ENCODE peak calls at places on chromosomes 6 and 20, in nine cellular contexts. U is AG04450, Z is lung, F is heart right ventricle, H is endothelial cell of umbilical vein, N is heart left ventricle, C is WERI-Rb-1, J is A549, R is HepG2. S is an unnamed sample.

GRCh38 chr6:137051790-137052472 is 7.2 kb upstream of the IL20RA start:
- DNase-seq in U (no peak), Z (no peak), F (no peak), H (no peak), N (peak), C (peak), J (no peak), R (peak), S (no peak)

GRCh38 chr6:44722736-44723135 is 335.2 kb downstream of the CDC5L start:
- DNase-seq in U (no peak), Z (no peak), F (no peak), H (no peak), N (no peak), C (no peak), J (no peak), R (no peak), S (no peak)

GRCh38 chr6:43714311-43715055 is 26.9 kb upstream of the MRPS18A start:
- DNase-seq in U (peak), Z (no peak), F (no peak), H (no peak), N (peak), C (no peak), J (no peak), R (peak), S (no peak)

GRCh38 chr6:127475135-127475822 is 16.1 kb upstream of the KIAA0408 start:
- DNase-seq in U (no peak), Z (no peak), F (no peak), H (no peak), N (no peak), C (no peak), J (no peak), R (no peak), S (no peak)

GRCh38 chr20:652611-653109 is 340 bp downstream of the SRXN1 start:
- DNase-seq in U (peak), Z (no peak), F (peak), H (peak), N (peak), C (peak), J (peak), R (no peak), S (no peak)

GRCh38 chr6:4935981-4936680 is 67.7 kb downstream of the RPP40 start:
- DNase-seq in U (no peak), Z (no peak), F (no peak), H (no peak), N (no peak), C (no peak), J (no peak), R (no peak), S (no peak)

GRCh38 chr6:160261991-160262718 is 3.5 kb upstream of the SLC22A2 start:
- DNase-seq in U (no peak), Z (no peak), F (no peak), H (no peak), N (no peak), C (no peak), J (peak), R (peak), S (no peak)

GRCh38 chr20:38242848-38243449 is 17.6 kb downstream of the KIAA1755 start:
- DNase-seq in U (no peak), Z (no peak), F (no peak), H (no peak), N (no peak), C (peak), J (peak), R (peak), S (no peak)

GRCh38 chr6:142728367-142728766 is 216.6 kb downstream of the HIVEP2 start:
- DNase-seq in U (no peak), Z (no peak), F (no peak), H (no peak), N (no peak), C (no peak), J (no peak), R (no peak), S (no peak)

GRCh38 chr6:56538851-56539250 is 103.8 kb downstream of the DST start:
- DNase-seq in U (no peak), Z (no peak), F (no peak), H (no peak), N (no peak), C (no peak), J (no peak), R (no peak), S (no peak)

GRCh38 chr6:163226181-163226835 is 188.2 kb upstream of the QKI start:
- DNase-seq in U (no peak), Z (no peak), F (no peak), H (no peak), N (no peak), C (no peak), J (no peak), R (no peak), S (no peak)

GRCh38 chr6:43954311-43955131 is 172.7 kb downstream of the MRPL14 start:
- DNase-seq in U (no peak), Z (no peak), F (peak), H (no peak), N (peak), C (peak), J (no peak), R (no peak), S (no peak)

GRCh38 chr6:110495949-110496348 is 19.5 kb upstream of the SLC22A16 start:
- DNase-seq in U (no peak), Z (no peak), F (no peak), H (no peak), N (no peak), C (no peak), J (no peak), R (no peak), S (no peak)

GRCh38 chr6:52415917-52416628 is 4.1 kb upstream of the EFHC1 start:
- DNase-seq in U (no peak), Z (no peak), F (no peak), H (peak), N (no peak), C (no peak), J (no peak), R (no peak), S (no peak)

GRCh38 chr6:163199371-163199770 is 215.1 kb upstream of the QKI start:
- DNase-seq in U (no peak), Z (no peak), F (no peak), H (no peak), N (no peak), C (no peak), J (no peak), R (no peak), S (no peak)

GRCh38 chr6:168116446-168116974 is 37.5 kb upstream of the FRMD1 start:
- DNase-seq in U (no peak), Z (no peak), F (no peak), H (no peak), N (peak), C (no peak), J (no peak), R (no peak), S (no peak)

GRCh38 chr6:93916716-93917115 is 497.4 kb upstream of the EPHA7 start:
- DNase-seq in U (no peak), Z (no peak), F (no peak), H (no peak), N (no peak), C (no peak), J (no peak), R (no peak), S (no peak)

GRCh38 chr6:114997813-114998292 is 655.0 kb upstream of the HS3ST5 start:
- DNase-seq in U (no peak), Z (no peak), F (no peak), H (no peak), N (no peak), C (no peak), J (peak), R (peak), S (no peak)

GRCh38 chr6:7150381-7151064 is 42.8 kb downstream of the RREB1 start:
- DNase-seq in U (no peak), Z (no peak), F (no peak), H (no peak), N (no peak), C (peak), J (no peak), R (no peak), S (no peak)

GRCh38 chr6:154731296-154732218 is 1.7 kb upstream of the SCAF8 start:
- DNase-seq in U (no peak), Z (no peak), F (no peak), H (no peak), N (no peak), C (no peak), J (no peak), R (no peak), S (no peak)

GRCh38 chr6:138540468-138540867 is 41.2 kb upstream of the NHSL1 start:
- DNase-seq in U (peak), Z (no peak), F (peak), H (no peak), N (no peak), C (no peak), J (no peak), R (no peak), S (no peak)

GRCh38 chr6:105389543-105389942 is 13.3 kb downstream of the PREP start:
- DNase-seq in U (no peak), Z (no peak), F (no peak), H (no peak), N (no peak), C (no peak), J (no peak), R (no peak), S (no peak)

GRCh38 chr6:38012573-38012972 is 193.0 kb downstream of the ZFAND3 start:
- DNase-seq in U (peak), Z (no peak), F (no peak), H (peak), N (peak), C (peak), J (peak), R (peak), S (peak)

GRCh38 chr6:105499928-105500327 is 97.0 kb upstream of the PREP start:
- DNase-seq in U (no peak), Z (no peak), F (no peak), H (no peak), N (no peak), C (no peak), J (no peak), R (no peak), S (no peak)

GRCh38 chr6:167255918-167256553 is 35.1 kb upstream of the UNC93A start:
- DNase-seq in U (no peak), Z (no peak), F (no peak), H (no peak), N (no peak), C (no peak), J (no peak), R (no peak), S (no peak)

GRCh38 chr20:33072362-33072761 is 7.1 kb upstream of the BPIFB4 start:
- DNase-seq in U (no peak), Z (no peak), F (no peak), H (no peak), N (no peak), C (no peak), J (no peak), R (no peak), S (no peak)

GRCh38 chr6:97177905-97178304 is 105.1 kb downstream of the MMS22L start:
- DNase-seq in U (no peak), Z (no peak), F (no peak), H (no peak), N (no peak), C (no peak), J (no peak), R (peak), S (no peak)

GRCh38 chr20:43699941-43700565 is 26.7 kb downstream of the GTSF1L start:
- DNase-seq in U (no peak), Z (no peak), F (no peak), H (no peak), N (no peak), C (no peak), J (no peak), R (no peak), S (no peak)

GRCh38 chr20:54199721-54200176 is 8.1 kb upstream of the PFDN4 start:
- DNase-seq in U (peak), Z (peak), F (peak), H (peak), N (peak), C (peak), J (peak), R (peak), S (peak)

GRCh38 chr6:41695825-41696224 is 39.6 kb downstream of the TFEB start:
- DNase-seq in U (no peak), Z (no peak), F (no peak), H (no peak), N (no peak), C (no peak), J (no peak), R (no peak), S (no peak)
- TF ChIP-seq CTCF in U (no peak), Z (no peak), F (no peak), H (no peak), N (no peak), C (no peak), J (no peak), R (no peak), S (no peak)

GRCh38 chr20:52578559-52578958 is 387.0 kb upstream of the ZFP64 start:
- DNase-seq in U (no peak), Z (no peak), F (no peak), H (no peak), N (no peak), C (no peak), J (no peak), R (no peak), S (no peak)
- H3K27ac ChIP-seq in U (no peak), Z (no peak), F (no peak), H (no peak), N (no peak), C (no peak), J (no peak), R (no peak), S (no peak)

GRCh38 chr20:46057856-46058655 is 29.0 kb downstream of the SLC12A5 start:
- DNase-seq in U (no peak), Z (peak), F (peak), H (peak), N (peak), C (no peak), J (no peak), R (no peak), S (peak)
- TF ChIP-seq CTCF in U (peak), Z (no peak), F (no peak), H (peak), N (peak), C (no peak), J (no peak), R (no peak), S (peak)

DNA sequence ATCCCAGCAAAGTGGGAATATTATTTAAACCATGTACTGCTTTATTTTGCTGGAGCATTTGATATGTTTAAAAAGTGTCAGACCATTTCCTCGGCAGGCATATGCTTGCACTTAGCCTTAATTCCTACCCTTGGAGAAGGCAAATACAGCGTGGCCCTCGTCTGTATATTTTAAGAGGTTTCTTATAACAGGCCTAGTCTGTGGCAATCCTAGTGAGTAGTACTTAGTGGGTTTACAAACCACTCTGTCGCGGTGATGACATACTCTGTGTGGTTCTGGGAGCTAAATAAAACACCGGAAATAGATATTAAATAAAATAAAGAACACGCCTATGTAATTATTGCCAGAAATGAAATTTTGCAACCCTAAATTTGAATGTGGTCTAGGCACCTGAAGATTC is 95.8 kb downstream of the UST start:
- DNase-seq in U (no peak), Z (peak), F (no peak), H (no peak), N (no peak), C (no peak), J (no peak), R (no peak), S (no peak)
- H3K27ac ChIP-seq in U (no peak), Z (peak), F (no peak), H (no peak), N (no peak), C (no peak), J (no peak), R (no peak), S (no peak)

GRCh38 chr20:41604002-41604401 is 14.2 kb downstream of the CHD6 start:
- DNase-seq in U (no peak), Z (no peak), F (no peak), H (no peak), N (no peak), C (no peak), J (no peak), R (no peak), S (no peak)
- TF ChIP-seq CTCF in U (no peak), Z (no peak), F (no peak), H (no peak), N (no peak), C (peak), J (peak), R (peak), S (no peak)

DNA sequence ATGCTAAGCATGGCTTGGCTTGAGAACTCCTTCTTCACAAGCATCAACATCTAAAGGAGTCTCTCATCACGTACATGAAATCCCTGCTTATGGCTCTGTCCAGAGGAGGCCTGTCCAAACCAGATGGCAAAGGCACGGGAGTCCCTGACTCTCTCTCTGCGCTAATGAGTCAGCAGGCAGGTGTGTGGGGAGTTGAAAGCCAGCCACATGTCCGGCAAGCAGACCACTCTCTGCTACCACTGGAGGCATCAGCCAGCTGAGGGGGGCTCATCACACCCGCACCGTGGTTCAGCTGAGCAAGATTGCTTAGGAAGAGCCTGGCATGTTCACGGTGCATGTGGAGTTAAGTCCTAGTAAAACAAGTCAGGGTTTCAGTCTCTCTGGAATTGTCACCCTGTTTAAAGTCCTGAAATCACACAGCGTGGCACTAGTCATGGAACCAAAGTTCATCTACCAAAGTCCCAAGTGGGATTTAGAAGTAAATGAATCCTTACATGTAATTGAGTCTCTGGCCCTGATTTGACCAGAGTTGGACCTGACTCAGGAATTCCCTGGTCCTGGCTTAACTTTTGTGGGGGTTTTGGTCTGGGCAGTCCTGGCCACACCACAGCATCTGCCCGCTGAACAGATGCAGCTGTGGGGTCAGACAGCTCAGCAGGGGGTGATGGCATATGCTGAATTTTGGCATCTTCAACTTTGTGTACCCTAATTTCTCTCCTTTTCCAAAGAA is 155.2 kb upstream of the RIN2 start:
- DNase-seq in U (no peak), Z (no peak), F (no peak), H (no peak), N (no peak), C (no peak), J (no peak), R (no peak), S (no peak)
- H3K27ac ChIP-seq in U (no peak), Z (no peak), F (no peak), H (no peak), N (no peak), C (no peak), J (no peak), R (no peak), S (no peak)

GRCh38 chr20:23939063-23939462 is 49.5 kb downstream of the GGTLC1 start:
- DNase-seq in U (no peak), Z (no peak), F (no peak), H (no peak), N (no peak), C (no peak), J (no peak), R (no peak), S (no peak)

GRCh38 chr20:23932256-23932655 is 52.7 kb upstream of the CST5 start:
- DNase-seq in U (no peak), Z (no peak), F (no peak), H (no peak), N (no peak), C (no peak), J (no peak), R (no peak), S (no peak)

GRCh38 chr20:23938118-23938438 is 50.5 kb downstream of the GGTLC1 start:
- DNase-seq in U (no peak), Z (no peak), F (no peak), H (no peak), N (no peak), C (no peak), J (no peak), R (no peak), S (no peak)

GRCh38 chr20:23939641-23940040 is 48.9 kb downstream of the GGTLC1 start:
- DNase-seq in U (no peak), Z (no peak), F (no peak), H (no peak), N (no peak), C (no peak), J (no peak), R (no peak), S (no peak)

GRCh38 chr20:23937303-23938117 is 51.1 kb downstream of the GGTLC1 start:
- DNase-seq in U (no peak), Z (peak), F (peak), H (peak), N (peak), C (peak), J (peak), R (peak), S (peak)
- TF ChIP-seq CTCF in U (peak), Z (peak), F (peak), H (peak), N (peak), C (peak), J (peak), R (peak), S (peak)

GRCh38 chr6:10518461-10519216 is 2.5 kb upstream of the GCNT2 start:
- DNase-seq in U (no peak), Z (no peak), F (no peak), H (peak), N (no peak), C (no peak), J (peak), R (peak), S (no peak)
- H3K27ac ChIP-seq in U (no peak), Z (no peak), F (no peak), H (peak), N (no peak), C (no peak), J (peak), R (no peak), S (no peak)

GRCh38 chr6:128519931-128520435 is 416 bp downstream of the PTPRK start:
- DNase-seq in U (no peak), Z (peak), F (peak), H (no peak), N (peak), C (no peak), J (peak), R (no peak), S (no peak)

GRCh38 chr6:128521302-128521632 is 868 bp upstream of the PTPRK start:
- DNase-seq in U (no peak), Z (no peak), F (no peak), H (no peak), N (no peak), C (no peak), J (no peak), R (no peak), S (no peak)

GRCh38 chr6:128519132-128519930 is 1.1 kb downstream of the PTPRK start:
- DNase-seq in U (no peak), Z (peak), F (peak), H (peak), N (peak), C (peak), J (peak), R (peak), S (peak)

GRCh38 chr6:128518531-128519131 is 1.8 kb downstream of the PTPRK start:
- DNase-seq in U (no peak), Z (no peak), F (no peak), H (peak), N (no peak), C (no peak), J (no peak), R (no peak), S (no peak)

GRCh38 chr6:128520436-128521301 is at the start of gene PTPRK:
- DNase-seq in U (peak), Z (peak), F (peak), H (peak), N (peak), C (peak), J (peak), R (peak), S (peak)
- TF ChIP-seq CTCF in U (peak), Z (peak), F (peak), H (peak), N (peak), C (peak), J (peak), R (peak), S (peak)